ENCODE peak calls at places on chromosomes 4 and X, in four cellular contexts. X is thoracic aorta, W is epithelial cell of esophagus, T is SHP77 treated with DMSO at 0.1 percent for 48 hours. G is an unnamed sample.

GRCh38 chr4:145769450-145770037 is 89.6 kb downstream of the C4orf51 start:
- DNase-seq in X (no peak), W (no peak), T (no peak), G (no peak)

GRCh38 chr4:140069068-140069467 is 84.9 kb downstream of the MAML3 start:
- DNase-seq in X (no peak), W (peak; percentile 57), T (no peak), G (no peak)

GRCh38 chr4:46950826-46951225 is 41.8 kb upstream of the COX7B2 start:
- DNase-seq in X (no peak), W (no peak), T (no peak), G (no peak)

GRCh38 chrX:13007519-13008188 is 32.7 kb downstream of the TMSB4X start:
- DNase-seq in X (no peak), W (peak; percentile 66), T (no peak), G (no peak)

GRCh38 chr4:8524595-8525382 is 55.4 kb upstream of the GPR78 start:
- DNase-seq in X (no peak), W (no peak), T (no peak), G (no peak)

GRCh38 chr4:24801136-24801855 is 5.9 kb downstream of the SOD3 start:
- DNase-seq in X (no peak), W (no peak), T (no peak), G (no peak)

GRCh38 chr4:134328741-134329140 is 127.2 kb upstream of the PABPC4L start:
- DNase-seq in X (no peak), W (no peak), T (no peak), G (no peak)

GRCh38 chr4:120709986-120710385 is 212.5 kb downstream of the PRDM5 start:
- DNase-seq in X (no peak), W (peak; percentile 64), T (no peak), G (no peak)

GRCh38 chrX:13219990-13220764 is 99.7 kb downstream of the ATXN3L start:
- DNase-seq in X (no peak), W (no peak), T (no peak), G (no peak)

GRCh38 chr4:186622788-186623464 is 67.6 kb upstream of the MTNR1A start:
- DNase-seq in X (peak; percentile 13), W (peak; percentile 53), T (no peak), G (no peak)

GRCh38 chr4:88244821-88245579 is 39.4 kb downstream of the PPM1K start:
- DNase-seq in X (no peak), W (no peak), T (no peak), G (peak; percentile 17)

GRCh38 chrX:64230123-64230970 is at the start of gene ASB12:
- DNase-seq in X (no peak), W (no peak), T (no peak), G (no peak)

GRCh38 chrX:45622538-45622937 is 421.9 kb upstream of the DIPK2B start:
- DNase-seq in X (no peak), W (peak; percentile 69), T (no peak), G (no peak)

GRCh38 chr4:177640864-177641263 is 198.6 kb upstream of the AGA start:
- DNase-seq in X (no peak), W (no peak), T (no peak), G (no peak)

GRCh38 chrX:120251471-120252011 is 929 bp downstream of the ZBTB33 start:
- DNase-seq in X (no peak), W (peak; percentile 15), T (no peak), G (no peak)